ENCODE peak calls at places on chromosomes 3 and 15, in five cellular contexts. V is GM23248; I is H1; E is effector memory CD4-positive, alpha-beta T cell; U is transverse colon. G is an unnamed sample.
A peak's percentile ranks its signal among the peaks of the same experiment; 100 is the strongest.

GRCh38 chr3:157125101-157125500 is 34.8 kb downstream of the CCNL1 start:
- DNase-seq in V (no peak), I (no peak), E (no peak), U (no peak), G (no peak)

GRCh38 chr3:140242818-140243276 is 307.9 kb downstream of the CLSTN2 start:
- DNase-seq in V (no peak), I (no peak), E (no peak), U (no peak), G (no peak)

GRCh38 chr15:59662260-59662659 is 4.9 kb upstream of the GTF2A2 start:
- DNase-seq in V (peak; percentile 89), I (no peak), E (no peak), U (no peak), G (no peak)

GRCh38 chr15:62483817-62484216 is 318.7 kb upstream of the C2CD4B start:
- DNase-seq in V (peak; percentile 61), I (no peak), E (no peak), U (peak; percentile 56), G (no peak)

GRCh38 chr3:23836536-23837230 is 30.9 kb downstream of the UBE2E1 start:
- DNase-seq in V (no peak), I (no peak), E (no peak), U (no peak), G (no peak)

GRCh38 chr15:43912991-43913927 is 86.5 kb downstream of the WDR76 start:
- DNase-seq in V (peak; percentile 96), I (peak; percentile 21), E (no peak), U (no peak), G (peak; percentile 78)

GRCh38 chr3:52851348-52851747 is 16.5 kb upstream of the MUSTN1 start:
- DNase-seq in V (peak; percentile 58), I (peak; percentile 53), E (no peak), U (no peak), G (peak; percentile 70)

GRCh38 chr15:64187396-64188191 is 24.8 kb upstream of the PPIB start:
- DNase-seq in V (peak; percentile 36), I (no peak), E (no peak), U (no peak), G (no peak)

GRCh38 chr15:45715528-45715927 is 80.7 kb downstream of the SQOR start:
- DNase-seq in V (peak; percentile 45), I (no peak), E (no peak), U (no peak), G (peak; percentile 26)

GRCh38 chr15:73387507-73388255 is 18.9 kb upstream of the HCN4 start:
- DNase-seq in V (peak; percentile 59), I (no peak), E (no peak), U (no peak), G (no peak)

GRCh38 chr3:8769088-8769822 is at the start of gene OXTR:
- DNase-seq in V (peak; percentile 90), I (peak; percentile 72), E (no peak), U (peak; percentile 54), G (peak; percentile 85)

GRCh38 chr15:57003418-57003817 is 85.0 kb downstream of the TCF12 start:
- DNase-seq in V (peak; percentile 90), I (no peak), E (no peak), U (no peak), G (no peak)

GRCh38 chr15:76935620-76936019 is 4.1 kb downstream of the RCN2 start:
- DNase-seq in V (no peak), I (no peak), E (no peak), U (no peak), G (no peak)

GRCh38 chr3:57169872-57170623 is 4.9 kb upstream of the IL17RD start:
- DNase-seq in V (peak; percentile 80), I (peak; percentile 65), E (peak; percentile 20), U (peak; percentile 81), G (peak; percentile 91)

GRCh38 chr3:156801746-156802145 is 24.4 kb upstream of the LEKR1 start:
- DNase-seq in V (no peak), I (no peak), E (no peak), U (no peak), G (no peak)

GRCh38 chr3:145191543-145191942 is 969.4 kb downstream of the PLOD2 start:
- DNase-seq in V (no peak), I (no peak), E (no peak), U (no peak), G (peak; percentile 18)

GRCh38 chr3:10783360-10784346 is 32.4 kb upstream of the SLC6A11 start:
- DNase-seq in V (peak; percentile 54), I (peak; percentile 5), E (no peak), U (no peak), G (peak; percentile 41)

GRCh38 chr3:63877737-63878393 is 14.2 kb downstream of the ATXN7 start:
- DNase-seq in V (peak; percentile 74), I (no peak), E (no peak), U (no peak), G (no peak)

GRCh38 chr15:92130906-92131305 is 262.8 kb upstream of the ST8SIA2 start:
- DNase-seq in V (no peak), I (no peak), E (no peak), U (no peak), G (no peak)

GRCh38 chr3:56207913-56208312 is 260.4 kb downstream of the ERC2 start:
- DNase-seq in V (no peak), I (no peak), E (no peak), U (no peak), G (no peak)

GRCh38 chr3:28171962-28172361 is 69.5 kb upstream of the CMC1 start:
- DNase-seq in V (no peak), I (no peak), E (no peak), U (no peak), G (no peak)

GRCh38 chr15:88998980-88999713 is 86.0 kb upstream of the MFGE8 start:
- DNase-seq in V (no peak), I (no peak), E (no peak), U (no peak), G (no peak)

GRCh38 chr3:183481582-183481981 is 53.2 kb upstream of the MCF2L2 start:
- DNase-seq in V (peak; percentile 64), I (no peak), E (no peak), U (no peak), G (no peak)

GRCh38 chr3:9226326-9226725 is 23.1 kb downstream of the SRGAP3 start:
- DNase-seq in V (peak; percentile 74), I (no peak), E (no peak), U (no peak), G (peak; percentile 25)

GRCh38 chr15:98776607-98777281 is 128.4 kb downstream of the IGF1R start:
- DNase-seq in V (peak; percentile 59), I (no peak), E (no peak), U (no peak), G (peak; percentile 60)

GRCh38 chr3:183878071-183878470 is 6.6 kb downstream of the PARL start:
- DNase-seq in V (no peak), I (no peak), E (no peak), U (no peak), G (no peak)

GRCh38 chr15:62344806-62345539 is 179.9 kb upstream of the C2CD4B start:
- DNase-seq in V (peak; percentile 41), I (peak; percentile 60), E (no peak), U (peak; percentile 73), G (peak; percentile 89)

GRCh38 chr15:39801641-39802309 is 19.1 kb upstream of the FSIP1 start:
- DNase-seq in V (peak; percentile 55), I (no peak), E (no peak), U (peak; percentile 53), G (peak; percentile 30)

GRCh38 chr3:148203263-148204010 is 494.3 kb upstream of the AGTR1 start:
- DNase-seq in V (peak; percentile 64), I (no peak), E (no peak), U (no peak), G (no peak)

GRCh38 chr3:71955549-71956373 is 170.8 kb upstream of the PROK2 start:
- DNase-seq in V (peak; percentile 89), I (peak; percentile 38), E (no peak), U (peak; percentile 71), G (peak; percentile 90)

GRCh38 chr3:184177331-184177731 is 2.7 kb downstream of the AP2M1 start:
- DNase-seq in V (peak; percentile 85), I (no peak), E (no peak), U (no peak), G (peak; percentile 43)

GRCh38 chr3:536417-536813 is 339.9 kb downstream of the CHL1 start:
- DNase-seq in V (peak; percentile 23), I (no peak), E (no peak), U (no peak), G (no peak)

GRCh38 chr3:14144423-14145075 is 19.7 kb downstream of the TMEM43 start:
- DNase-seq in V (peak; percentile 100), I (no peak), E (peak; percentile 70), U (peak; percentile 59), G (peak; percentile 97)

GRCh38 chr15:67133738-67134576 is 68.6 kb downstream of the SMAD3 start:
- DNase-seq in V (peak; percentile 57), I (no peak), E (peak; percentile 64), U (peak; percentile 54), G (no peak)

GRCh38 chr3:46959169-46959515 is 17.4 kb downstream of the CCDC12 start:
- DNase-seq in V (peak; percentile 33), I (no peak), E (peak; percentile 20), U (no peak), G (no peak)
- H3K36me3 ChIP-seq in V (no peaks in the 10 kb centered on the region), I (no peaks in the 10 kb centered on the region), E (no peaks in the 10 kb centered on the region), U (no peaks in the 10 kb centered on the region), G (no peaks in the 10 kb centered on the region)

GRCh38 chr3:129504471-129505100 is 23.9 kb upstream of the RHO start:
- DNase-seq in V (no peak), I (no peak), E (no peak), U (no peak), G (no peak)
- H3K36me3 ChIP-seq in V (no peaks in the 10 kb centered on the region), I (peaks cover 3% of the 10 kb centered on the region), E (no peaks in the 10 kb centered on the region), U (no peaks in the 10 kb centered on the region), G (no peaks in the 10 kb centered on the region)

GRCh38 chr15:65285291-65286068 is 1.2 kb downstream of the PARP16 start:
- DNase-seq in V (peak; percentile 48), I (no peak), E (no peak), U (no peak), G (no peak)
- H3K36me3 ChIP-seq in V (no peaks in the 10 kb centered on the region), I (no peaks in the 10 kb centered on the region), E (peaks cover 4% of the 10 kb centered on the region), U (no peaks in the 10 kb centered on the region), G (no peaks in the 10 kb centered on the region)

DNA sequence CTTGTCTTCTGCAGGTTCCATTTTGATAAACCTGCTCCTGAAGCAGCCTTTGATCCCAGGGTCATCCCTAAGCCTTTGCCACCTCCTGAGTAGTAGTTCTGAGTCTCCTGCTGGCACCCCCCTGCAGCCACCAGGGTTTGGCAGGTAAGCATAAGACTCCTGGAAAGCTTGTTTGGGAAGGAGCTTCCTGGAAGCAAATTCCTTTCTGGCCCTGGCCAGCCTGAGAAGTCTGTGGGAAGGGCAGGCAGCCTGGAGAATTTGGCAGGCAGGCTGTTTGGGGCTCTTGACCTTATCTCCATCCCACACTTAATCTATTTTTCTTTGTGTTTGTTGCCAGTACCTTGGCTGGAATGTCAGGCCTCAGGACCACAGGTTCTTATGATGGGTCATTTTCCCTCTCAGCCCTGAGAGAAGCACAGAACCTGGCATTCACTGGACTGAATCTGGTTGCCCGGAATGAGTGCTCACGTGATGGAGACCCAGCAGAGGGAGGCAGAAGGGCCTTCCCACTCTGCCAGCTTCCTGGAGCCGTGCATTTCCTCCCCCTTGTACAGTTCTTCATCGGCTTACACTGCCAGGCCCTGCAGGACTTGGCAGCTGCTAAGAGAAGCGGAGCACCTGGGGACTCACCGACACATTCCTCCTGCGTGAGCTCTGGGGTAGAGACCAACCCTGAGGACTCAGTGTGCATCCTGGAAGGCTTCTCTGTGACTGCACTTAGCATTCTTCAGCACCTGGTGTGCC is 13.4 kb downstream of the ATRIP start:
- DNase-seq in V (no peak), I (no peak), E (no peak), U (no peak), G (no peak)
- H3K36me3 ChIP-seq in V (peaks cover 21% of the 10 kb centered on the region), I (peaks cover 14% of the 10 kb centered on the region), E (peaks cover 34% of the 10 kb centered on the region), U (no peaks in the 10 kb centered on the region), G (no peaks in the 10 kb centered on the region)

G was measured in hepatocyte.